ENCODE peak calls at places on chromosomes 11 and 22, in seven cellular contexts. Z, V, I, B, M, F and P are unnamed samples.

GRCh38 chr22:49997221-49997599 is 15.4 kb downstream of the IL17REL start:
- DNase-seq in F (peak), Z (no peak), I (no peak), M (no peak), B (no peak), V (no peak), P (no peak)

GRCh38 chr22:44972363-44973083 is 37.3 kb downstream of the PHF21B start:
- DNase-seq in M (no peak), V (peak), I (no peak), B (peak), Z (no peak), F (no peak), P (no peak)

GRCh38 chr22:39920134-39920743 is 19.4 kb downstream of the GRAP2 start:
- DNase-seq in B (no peak), Z (no peak), F (no peak), V (no peak), M (peak), I (peak), P (no peak)

GRCh38 chr11:119361961-119362725 is 15.6 kb upstream of the MFRP start:
- DNase-seq in F (no peak), I (no peak), M (no peak), Z (no peak), B (no peak), V (no peak), P (no peak)

GRCh38 chr11:69915501-69916250 is 96.5 kb upstream of the FGF3 start:
- DNase-seq in I (no peak), V (peak), Z (peak), B (peak), M (peak), F (peak), P (no peak)

GRCh38 chr11:114928260-114928870 is 250.0 kb downstream of the NXPE2 start:
- DNase-seq in V (no peak), M (no peak), I (no peak), B (no peak), F (no peak), Z (no peak), P (no peak)

GRCh38 chr11:117805048-117805447 is 8.0 kb upstream of the DSCAML1 start:
- DNase-seq in Z (no peak), V (no peak), I (no peak), F (peak), B (no peak), M (no peak), P (no peak)

GRCh38 chr11:84558085-84558905 is 1068.8 kb downstream of the DLG2 start:
- DNase-seq in Z (no peak), F (no peak), B (no peak), V (peak), M (no peak), I (no peak), P (no peak)

GRCh38 chr11:10029386-10030121 is 264.5 kb downstream of the SBF2 start:
- DNase-seq in Z (no peak), B (no peak), I (no peak), V (no peak), F (no peak), M (no peak), P (no peak)

GRCh38 chr22:45638834-45639746 is 32.5 kb upstream of the ATXN10 start:
- DNase-seq in B (no peak), Z (no peak), I (no peak), V (no peak), F (no peak), M (no peak), P (no peak)

GRCh38 chr22:29078869-29079207 is 6.0 kb downstream of the KREMEN1 start:
- DNase-seq in B (no peak), I (no peak), F (no peak), M (no peak), Z (no peak), V (no peak), P (no peak)

GRCh38 chr22:48820481-48821345 is 1007.0 kb downstream of the BRD1 start:
- DNase-seq in F (peak), M (no peak), B (no peak), I (no peak), V (no peak), Z (no peak), P (no peak)

GRCh38 chr11:59437770-59438169 is 1.5 kb downstream of the OR5A1 start:
- DNase-seq in V (no peak), F (no peak), I (no peak), Z (no peak), M (no peak), B (no peak), P (no peak)

GRCh38 chr22:45224331-45224730 is 16.4 kb downstream of the KIAA0930 start:
- DNase-seq in M (no peak), Z (no peak), F (no peak), I (no peak), B (no peak), V (no peak), P (no peak)

GRCh38 chr11:107563702-107564101 is 1.8 kb downstream of the ALKBH8 start:
- DNase-seq in F (no peak), Z (no peak), M (peak), V (peak), B (no peak), I (peak), P (peak)

GRCh38 chr11:10930224-10930960 is 72.5 kb upstream of the ZBED5 start:
- DNase-seq in F (no peak), I (no peak), Z (no peak), M (no peak), V (peak), B (no peak), P (no peak)

GRCh38 chr11:3197878-3198528 is 20.6 kb downstream of the MRGPRG start:
- DNase-seq in M (no peak), B (no peak), F (no peak), Z (no peak), I (no peak), V (no peak), P (no peak)

GRCh38 chr11:125357551-125357950 is 138.5 kb downstream of the FEZ1 start:
- DNase-seq in V (no peak), B (no peak), Z (no peak), M (no peak), F (no peak), I (no peak), P (no peak)

GRCh38 chr11:72947229-72947628 is 133.0 kb downstream of the ATG16L2 start:
- DNase-seq in I (no peak), Z (no peak), M (no peak), B (no peak), V (peak), F (no peak), P (no peak)

GRCh38 chr11:67052891-67053290 is 3.8 kb upstream of the RHOD start:
- DNase-seq in V (no peak), Z (no peak), I (no peak), B (no peak), F (no peak), M (no peak), P (no peak)

GRCh38 chr11:12897867-12898266 is 111.2 kb upstream of the RASSF10 start:
- DNase-seq in B (no peak), V (no peak), I (no peak), F (no peak), Z (no peak), M (no peak), P (no peak)

GRCh38 chr11:134361661-134362060 is 29.9 kb downstream of the GLB1L2 start:
- DNase-seq in F (peak), V (no peak), Z (no peak), M (no peak), B (no peak), I (no peak), P (no peak)

GRCh38 chr11:63536669-63537292 is at the start of gene PLAAT4:
- DNase-seq in B (peak), V (peak), F (no peak), M (no peak), Z (no peak), I (no peak), P (peak)

GRCh38 chr11:108973402-108974119 is 308.7 kb downstream of the DDX10 start:
- DNase-seq in I (no peak), B (no peak), M (no peak), Z (no peak), V (peak), F (no peak), P (no peak)

GRCh38 chr22:22663861-22664800 is 19.7 kb downstream of the GGTLC2 start:
- DNase-seq in M (no peak), Z (no peak), B (no peak), I (no peak), V (no peak), F (no peak), P (no peak)